ENCODE peak calls at places on chromosomes 13 and 19, in five cellular contexts. T is neural crest cell; V is psoas muscle; M is immature natural killer cell; D is stimulated activated CD8-positive, alpha-beta memory T cell treated with anti-CD3 and anti-CD28 coated beads, Interleukin-7, amount 100 ng/mL, for 48 hours. P is an unnamed sample.

GRCh38 chr13:51946163-51946669 is 65.0 kb downstream of the ATP7B start:
- DNase-seq in T (no peak), V (no peak), M (no peak), D (no peak), P (no peak)

GRCh38 chr13:38590796-38591507 is 95.9 kb upstream of the FREM2 start:
- DNase-seq in T (no peak), V (no peak), M (no peak), D (no peak), P (no peak)

GRCh38 chr13:114061047-114061446 is 71.4 kb downstream of the RASA3 start:
- DNase-seq in T (no peak), V (no peak), M (no peak), D (no peak), P (no peak)

GRCh38 chr13:90968510-90968909 is 379.0 kb upstream of the MIR17HG start:
- DNase-seq in T (peak; percentile 20), V (no peak), M (no peak), D (no peak), P (no peak)

GRCh38 chr13:67283602-67284001 is 53.5 kb upstream of the PCDH9 start:
- DNase-seq in T (no peak), V (no peak), M (no peak), D (no peak), P (no peak)

GRCh38 chr13:113656831-113657671 is 947 bp downstream of the ATP4B start:
- DNase-seq in T (no peak), V (no peak), M (no peak), D (no peak), P (no peak)

GRCh38 chr13:65112123-65113075 is 2117.7 kb downstream of the PCDH9 start:
- DNase-seq in T (no peak), V (no peak), M (no peak), D (no peak), P (no peak)

GRCh38 chr13:31101511-31102170 is 60.1 kb downstream of the HSPH1 start:
- DNase-seq in T (no peak), V (no peak), M (no peak), D (no peak), P (no peak)

GRCh38 chr13:51317262-51317661 is 22.2 kb upstream of the SERPINE3 start:
- DNase-seq in T (no peak), V (no peak), M (no peak), D (no peak), P (no peak)

GRCh38 chr19:3932931-3933810 is at the start of gene NMRK2:
- DNase-seq in T (no peak), V (peak; percentile 72), M (no peak), D (no peak), P (no peak)

GRCh38 chr19:22052644-22053013 is 345 bp downstream of the ZNF257 start:
- DNase-seq in T (no peak), V (peak; percentile 15), M (no peak), D (peak; percentile 1), P (no peak)

GRCh38 chr13:48120246-48120645 is 25.3 kb upstream of the MED4 start:
- DNase-seq in T (no peak), V (no peak), M (no peak), D (no peak), P (no peak)

GRCh38 chr19:12639901-12640613 is 26.5 kb downstream of the MAN2B1 start:
- DNase-seq in T (peak; percentile 83), V (peak; percentile 82), M (peak; percentile 74), D (peak; percentile 77), P (peak; percentile 91)

GRCh38 chr13:42807236-42807635 is 25.9 kb downstream of the FAM216B start:
- DNase-seq in T (no peak), V (no peak), M (no peak), D (no peak), P (no peak)